ENCODE peak calls at places on chromosomes 13 and 19, in six cellular contexts. T is MM.1S, Q is SK-N-MC, Y is endodermal cell, I is neuronal stem cell, F is H9. L is an unnamed sample.

GRCh38 chr13:37143901-37144300 is 38.4 kb upstream of the CSNK1A1L start:
- DNase-seq in T (no peak), Q (no peak), Y (no peak), I (no peak), F (no peak), L (no peak)

GRCh38 chr19:17865364-17866311 is 5.9 kb downstream of the RPL18A start:
- DNase-seq in T (no peak), Q (no peak), Y (peak; percentile 78), I (no peak), F (no peak), L (peak; percentile 85)

GRCh38 chr19:7383284-7383683 is 34.5 kb downstream of the ARHGEF18 start:
- DNase-seq in T (no peak), Q (no peak), Y (no peak), I (no peak), F (no peak), L (no peak)

GRCh38 chr19:13906525-13906904 is 514 bp downstream of the CC2D1A start:
- DNase-seq in T (peak; percentile 33), Q (no peak), Y (peak; percentile 61), I (no peak), F (no peak), L (peak; percentile 87)

GRCh38 chr19:51333836-51334460 is 8.0 kb downstream of the VSIG10L start:
- DNase-seq in T (no peak), Q (no peak), Y (peak; percentile 79), I (no peak), F (peak; percentile 67), L (no peak)

GRCh38 chr13:93673885-93674284 is 447.3 kb downstream of the GPC6 start:
- DNase-seq in T (no peak), Q (no peak), Y (no peak), I (no peak), F (no peak), L (no peak)

GRCh38 chr13:75687145-75687763 is 51.1 kb downstream of the LMO7 start:
- DNase-seq in T (peak; percentile 22), Q (peak; percentile 8), Y (no peak), I (no peak), F (no peak), L (no peak)

GRCh38 chr13:63345835-63346234 is 1930.2 kb upstream of the PCDH20 start:
- DNase-seq in T (no peak), Q (no peak), Y (no peak), I (no peak), F (no peak), L (no peak)

GRCh38 chr19:44647144-44647543 is 3.4 kb downstream of the PVR start:
- DNase-seq in T (no peak), Q (no peak), Y (no peak), I (no peak), F (no peak), L (no peak)

GRCh38 chr19:44644391-44645016 is 794 bp downstream of the PVR start:
- DNase-seq in T (no peak), Q (no peak), Y (peak; percentile 84), I (peak; percentile 43), F (peak; percentile 68), L (peak; percentile 49)

GRCh38 chr19:44645407-44646048 is 1.8 kb downstream of the PVR start:
- DNase-seq in T (no peak), Q (no peak), Y (no peak), I (no peak), F (no peak), L (no peak)

GRCh38 chr19:44643605-44644390 is at the start of gene PVR:
- DNase-seq in T (peak; percentile 61), Q (no peak), Y (peak; percentile 88), I (peak; percentile 48), F (peak; percentile 75), L (peak; percentile 79)

DNA sequence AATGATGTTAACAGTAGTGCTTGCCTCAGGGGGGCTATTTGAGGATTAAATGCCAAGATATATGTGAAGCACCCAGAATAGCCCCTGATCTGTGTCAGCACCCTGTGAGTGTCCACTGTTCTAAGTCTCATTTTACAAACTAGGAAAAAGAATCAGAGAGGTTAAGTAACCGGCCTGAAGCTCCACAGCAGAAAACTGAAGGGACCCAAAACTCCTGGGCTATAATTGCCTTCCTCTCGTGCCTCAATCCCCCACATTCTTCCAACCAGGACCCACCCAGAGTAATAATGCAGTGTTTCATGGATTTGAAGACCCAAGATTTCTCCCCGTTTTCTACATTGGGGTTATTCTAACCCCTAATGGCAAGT is 2.3 kb downstream of the PVR start:
- DNase-seq in T (no peak), Q (no peak), Y (no peak), I (no peak), F (no peak), L (no peak)
- H3K9ac ChIP-seq in T (no peak overlapping the region), Q (no peak overlapping the region), Y (no peak overlapping the region), I (no peak overlapping the region), F (no peak overlapping the region), L (no peak overlapping the region)

DNA sequence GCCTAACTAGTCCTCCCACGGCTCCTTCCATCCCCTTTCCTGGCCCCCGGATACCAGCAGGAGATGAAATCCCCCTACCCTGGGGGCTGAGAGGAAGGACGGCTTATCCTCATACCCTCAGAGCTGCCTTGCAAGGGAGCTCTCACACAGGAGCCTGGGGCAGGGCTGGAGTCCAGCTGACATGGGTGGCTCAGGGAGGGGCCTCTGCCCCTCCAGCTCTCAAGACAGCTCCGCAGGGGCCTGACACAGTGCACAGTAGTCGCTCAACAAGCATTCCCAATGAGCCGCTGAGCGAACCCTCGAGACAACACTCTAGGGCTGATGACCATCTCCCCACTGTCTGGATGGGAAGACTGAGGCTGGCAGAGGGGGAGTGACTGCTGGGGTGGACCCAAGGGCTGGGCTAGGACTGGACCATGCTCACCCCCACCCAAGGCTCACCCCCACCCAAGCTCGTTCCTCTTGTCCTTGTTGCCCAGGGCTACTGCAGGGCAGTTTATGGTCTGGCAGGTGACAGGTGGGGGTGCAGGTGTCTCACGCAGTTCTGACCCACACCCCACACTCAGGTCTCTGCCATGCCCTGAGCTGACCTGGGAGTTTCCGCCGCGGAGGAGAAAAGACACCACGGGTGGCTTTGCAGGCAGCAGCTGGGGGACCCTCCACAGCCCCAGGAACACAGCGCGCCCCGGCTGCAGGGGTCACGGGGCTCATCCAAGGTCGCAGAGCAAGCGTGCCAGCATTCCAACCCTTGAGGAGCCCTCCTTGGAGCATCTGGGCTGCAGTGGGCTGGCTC is 3.9 kb downstream of the ZBTB7A start:
- DNase-seq in T (no peak), Q (no peak), Y (no peak), I (no peak), F (no peak), L (peak; percentile 62)
- H3K9ac ChIP-seq in T (no peak overlapping the region), Q (no peak overlapping the region), Y (no peak overlapping the region), I (peak overlapping the region; percentile 3), F (no peak overlapping the region), L (peak overlapping the region; percentile 99)

GRCh38 chr13:73336789-73337188 is 278.0 kb downstream of the KLF5 start:
- DNase-seq in T (no peak), Q (no peak), Y (no peak), I (no peak), F (no peak), L (no peak)
- H3K9ac ChIP-seq in T (no peak overlapping the region), Q (no peak overlapping the region), Y (no peak overlapping the region), I (no peak overlapping the region), F (no peak overlapping the region), L (no peak overlapping the region)

GRCh38 chr19:44588753-44589112 is 24.6 kb upstream of the IGSF23 start:
- DNase-seq in T (no peak), Q (no peak), Y (no peak), I (no peak), F (no peak), L (no peak)
- H3K9ac ChIP-seq in T (no peak overlapping the region), Q (peak overlapping the region; percentile 50), Y (no peak overlapping the region), I (no peak overlapping the region), F (no peak overlapping the region), L (no peak overlapping the region)

GRCh38 chr13:111047326-111047725 is 67.8 kb upstream of the ARHGEF7 start:
- DNase-seq in T (no peak), Q (no peak), Y (no peak), I (no peak), F (no peak), L (no peak)
- H3K9ac ChIP-seq in T (peak overlapping the region; percentile 13), Q (no peak overlapping the region), Y (no peak overlapping the region), I (no peak overlapping the region), F (no peak overlapping the region), L (no peak overlapping the region)

L was measured in colonic mucosa.